ENCODE peak calls at places on chromosome 7, in six cellular contexts. One of them, this sample, is unnamed.

GRCh38 chr7:28200598-28200997 is 20.0 kb upstream of the JAZF1 start:
- DNase-seq in ascending aorta: no peak
- DNase-seq in heart right ventricle: no peak
- DNase-seq in tibial artery: no peak
- DNase-seq in CD8-positive, alpha-beta T cell: no peak
- DNase-seq in osteoblast: no peak
- DNase-seq in this sample: no peak

GRCh38 chr7:3321745-3322144 is 20.7 kb downstream of the SDK1 start:
- DNase-seq in heart right ventricle: no peak
- DNase-seq in ascending aorta: no peak
- DNase-seq in osteoblast: no peak
- DNase-seq in CD8-positive, alpha-beta T cell: no peak
- DNase-seq in tibial artery: no peak
- DNase-seq in this sample: no peak

GRCh38 chr7:15765753-15766152 is 79.3 kb upstream of the MEOX2 start:
- DNase-seq in CD8-positive, alpha-beta T cell: no peak
- DNase-seq in ascending aorta: no peak
- DNase-seq in tibial artery: no peak
- DNase-seq in osteoblast: no peak
- DNase-seq in heart right ventricle: peak; percentile 15
- DNase-seq in this sample: no peak

GRCh38 chr7:116630932-116631449 is 41.0 kb upstream of the MET start:
- DNase-seq in heart right ventricle: peak; percentile 29
- DNase-seq in osteoblast: peak; percentile 88
- DNase-seq in CD8-positive, alpha-beta T cell: no peak
- DNase-seq in ascending aorta: peak; percentile 80
- DNase-seq in tibial artery: peak; percentile 45
- DNase-seq in this sample: no peak

GRCh38 chr7:6167004-6167551 is 105.3 kb downstream of the CYTH3 start:
- DNase-seq in osteoblast: peak; percentile 81
- DNase-seq in tibial artery: no peak
- DNase-seq in heart right ventricle: peak; percentile 58
- DNase-seq in CD8-positive, alpha-beta T cell: no peak
- DNase-seq in ascending aorta: no peak
- DNase-seq in this sample: no peak

GRCh38 chr7:117582219-117582704 is 102.4 kb downstream of the CFTR start:
- DNase-seq in ascending aorta: peak; percentile 78
- DNase-seq in tibial artery: peak; percentile 83
- DNase-seq in osteoblast: no peak
- DNase-seq in heart right ventricle: peak; percentile 57
- DNase-seq in CD8-positive, alpha-beta T cell: no peak
- DNase-seq in this sample: peak; percentile 23

GRCh38 chr7:117803476-117803875 is 69.8 kb downstream of the CTTNBP2 start:
- DNase-seq in heart right ventricle: no peak
- DNase-seq in tibial artery: no peak
- DNase-seq in CD8-positive, alpha-beta T cell: no peak
- DNase-seq in osteoblast: no peak
- DNase-seq in ascending aorta: no peak
- DNase-seq in this sample: no peak

GRCh38 chr7:157597562-157597961 is 260.8 kb downstream of the DNAJB6 start:
- DNase-seq in heart right ventricle: no peak
- DNase-seq in osteoblast: no peak
- DNase-seq in ascending aorta: no peak
- DNase-seq in tibial artery: no peak
- DNase-seq in CD8-positive, alpha-beta T cell: no peak
- DNase-seq in this sample: no peak

GRCh38 chr7:88254721-88255120 is 34.9 kb upstream of the SRI start:
- DNase-seq in osteoblast: peak; percentile 46
- DNase-seq in ascending aorta: no peak
- DNase-seq in CD8-positive, alpha-beta T cell: no peak
- DNase-seq in heart right ventricle: no peak
- DNase-seq in tibial artery: no peak
- DNase-seq in this sample: no peak

GRCh38 chr7:2785071-2785500 is 59.0 kb downstream of the GNA12 start:
- DNase-seq in tibial artery: no peak
- DNase-seq in ascending aorta: no peak
- DNase-seq in heart right ventricle: no peak
- DNase-seq in CD8-positive, alpha-beta T cell: no peak
- DNase-seq in osteoblast: peak; percentile 79
- DNase-seq in this sample: no peak

GRCh38 chr7:45569290-45569685 is 4.9 kb upstream of the ADCY1 start:
- DNase-seq in ascending aorta: no peak
- DNase-seq in heart right ventricle: no peak
- DNase-seq in osteoblast: no peak
- DNase-seq in tibial artery: no peak
- DNase-seq in CD8-positive, alpha-beta T cell: no peak
- DNase-seq in this sample: no peak

GRCh38 chr7:47087866-47088265 is 494.0 kb downstream of the TNS3 start:
- DNase-seq in heart right ventricle: no peak
- DNase-seq in CD8-positive, alpha-beta T cell: no peak
- DNase-seq in tibial artery: no peak
- DNase-seq in osteoblast: peak; percentile 54
- DNase-seq in ascending aorta: no peak
- DNase-seq in this sample: no peak

GRCh38 chr7:128215739-128216138 is 25.3 kb upstream of the LEP start:
- DNase-seq in heart right ventricle: no peak
- DNase-seq in tibial artery: no peak
- DNase-seq in ascending aorta: no peak
- DNase-seq in CD8-positive, alpha-beta T cell: no peak
- DNase-seq in osteoblast: peak; percentile 81
- DNase-seq in this sample: no peak

GRCh38 chr7:120654241-120654640 is 203.7 kb downstream of the TSPAN12 start:
- DNase-seq in heart right ventricle: no peak
- DNase-seq in CD8-positive, alpha-beta T cell: no peak
- DNase-seq in tibial artery: no peak
- DNase-seq in ascending aorta: no peak
- DNase-seq in osteoblast: no peak
- DNase-seq in this sample: no peak

GRCh38 chr7:157712666-157713235 is 375.9 kb downstream of the DNAJB6 start:
- DNase-seq in osteoblast: no peak
- DNase-seq in heart right ventricle: no peak
- DNase-seq in CD8-positive, alpha-beta T cell: no peak
- DNase-seq in ascending aorta: no peak
- DNase-seq in tibial artery: no peak
- DNase-seq in this sample: no peak

GRCh38 chr7:1844956-1845390 is 174.9 kb downstream of the ELFN1 start:
- DNase-seq in heart right ventricle: peak; percentile 7
- DNase-seq in ascending aorta: peak; percentile 56
- DNase-seq in tibial artery: no peak
- DNase-seq in osteoblast: peak; percentile 70
- DNase-seq in CD8-positive, alpha-beta T cell: no peak
- DNase-seq in this sample: no peak

GRCh38 chr7:106053109-106053508 is 59.0 kb downstream of the SYPL1 start:
- DNase-seq in CD8-positive, alpha-beta T cell: no peak
- DNase-seq in ascending aorta: no peak
- DNase-seq in heart right ventricle: no peak
- DNase-seq in osteoblast: no peak
- DNase-seq in tibial artery: no peak
- DNase-seq in this sample: no peak

GRCh38 chr7:5625938-5626337 is 155.5 kb downstream of the RNF216 start:
- DNase-seq in heart right ventricle: no peak
- DNase-seq in osteoblast: peak; percentile 96
- DNase-seq in ascending aorta: no peak
- DNase-seq in tibial artery: no peak
- DNase-seq in CD8-positive, alpha-beta T cell: no peak
- DNase-seq in this sample: no peak

DNA sequence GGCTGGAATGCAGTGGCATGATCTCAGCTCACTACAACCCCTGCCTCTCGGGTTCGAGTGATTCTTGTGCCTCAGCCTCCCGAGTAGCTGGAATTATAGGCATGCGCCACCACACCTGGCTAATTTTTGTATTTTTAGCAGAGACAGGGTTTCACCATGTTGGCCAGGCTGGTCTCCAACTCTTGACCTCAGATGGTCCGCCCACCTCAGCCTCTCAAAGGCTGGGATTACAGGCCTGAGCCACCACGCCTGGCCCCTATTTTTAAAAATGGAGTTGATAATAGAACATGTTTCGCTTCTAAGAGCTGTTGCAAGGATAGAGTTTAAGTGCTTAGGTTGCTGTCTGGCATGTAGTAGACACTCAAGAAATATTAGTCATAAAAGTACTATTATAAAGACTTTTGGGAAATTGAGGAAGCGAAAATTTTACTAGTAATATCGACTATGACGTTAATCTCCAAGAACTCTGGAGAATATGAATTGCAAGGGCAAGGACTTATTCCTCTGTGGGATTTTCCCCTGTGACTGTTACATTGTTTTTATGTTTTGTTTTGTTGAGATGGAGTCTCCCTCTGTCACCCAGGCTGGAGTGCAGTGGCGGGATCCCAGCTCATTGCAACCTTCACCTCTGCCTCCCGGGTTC is 7.9 kb downstream of the GTF2I start:
- DNase-seq in tibial artery: no peak
- DNase-seq in CD8-positive, alpha-beta T cell: no peak
- DNase-seq in osteoblast: no peak
- DNase-seq in ascending aorta: peak; percentile 40
- DNase-seq in heart right ventricle: no peak
- DNase-seq in this sample: no peak
- H3K27ac ChIP-seq in tibial artery: no peak overlapping the region
- H3K27ac ChIP-seq in CD8-positive, alpha-beta T cell: no peak overlapping the region
- H3K27ac ChIP-seq in osteoblast: no peak overlapping the region
- H3K27ac ChIP-seq in ascending aorta: no peak overlapping the region
- H3K27ac ChIP-seq in heart right ventricle: peak overlapping the region; percentile 44
- H3K27ac ChIP-seq in this sample: no peak overlapping the region

DNA sequence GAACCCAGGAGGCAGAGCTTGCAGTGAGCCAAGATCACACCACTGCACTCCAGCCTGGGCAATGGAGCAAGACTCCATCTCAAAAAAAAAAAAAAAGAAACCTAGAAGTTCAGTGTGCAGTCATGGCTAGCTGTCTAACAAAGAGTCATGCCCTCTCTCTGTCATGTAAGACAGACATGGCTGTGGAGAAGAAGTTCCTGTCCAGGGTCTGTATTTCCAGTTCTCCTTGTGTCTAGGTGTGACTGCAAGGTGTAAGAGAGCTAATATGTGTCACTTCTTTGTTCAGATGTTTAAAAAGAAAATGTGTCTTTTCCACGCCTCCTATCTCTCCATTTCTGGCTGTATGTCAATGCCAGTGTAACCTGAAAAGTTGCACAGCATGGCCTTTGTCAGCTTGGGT is 139.5 kb downstream of the NRCAM start:
- DNase-seq in tibial artery: no peak
- DNase-seq in CD8-positive, alpha-beta T cell: no peak
- DNase-seq in ascending aorta: no peak
- DNase-seq in heart right ventricle: no peak
- DNase-seq in osteoblast: no peak
- DNase-seq in this sample: no peak
- H3K27ac ChIP-seq in tibial artery: no peak overlapping the region
- H3K27ac ChIP-seq in CD8-positive, alpha-beta T cell: no peak overlapping the region
- H3K27ac ChIP-seq in ascending aorta: no peak overlapping the region
- H3K27ac ChIP-seq in heart right ventricle: no peak overlapping the region
- H3K27ac ChIP-seq in osteoblast: no peak overlapping the region
- H3K27ac ChIP-seq in this sample: no peak overlapping the region

GRCh38 chr7:151847136-151847535 is 29.8 kb downstream of the PRKAG2 start:
- DNase-seq in CD8-positive, alpha-beta T cell: no peak
- DNase-seq in osteoblast: no peak
- DNase-seq in heart right ventricle: no peak
- DNase-seq in tibial artery: no peak
- DNase-seq in ascending aorta: no peak
- DNase-seq in this sample: no peak

GRCh38 chr7:151845412-151846205 is 31.3 kb downstream of the PRKAG2 start:
- DNase-seq in osteoblast: no peak
- DNase-seq in tibial artery: no peak
- DNase-seq in CD8-positive, alpha-beta T cell: no peak
- DNase-seq in ascending aorta: no peak
- DNase-seq in heart right ventricle: no peak
- DNase-seq in this sample: no peak

GRCh38 chr7:151844080-151844827 is 32.7 kb downstream of the PRKAG2 start:
- DNase-seq in tibial artery: no peak
- DNase-seq in ascending aorta: no peak
- DNase-seq in CD8-positive, alpha-beta T cell: no peak
- DNase-seq in osteoblast: peak; percentile 97
- DNase-seq in heart right ventricle: no peak
- DNase-seq in this sample: no peak

GRCh38 chr7:151843181-151843580 is 33.7 kb downstream of the PRKAG2 start:
- DNase-seq in tibial artery: no peak
- DNase-seq in ascending aorta: no peak
- DNase-seq in osteoblast: no peak
- DNase-seq in heart right ventricle: no peak
- DNase-seq in CD8-positive, alpha-beta T cell: no peak
- DNase-seq in this sample: no peak

DNA sequence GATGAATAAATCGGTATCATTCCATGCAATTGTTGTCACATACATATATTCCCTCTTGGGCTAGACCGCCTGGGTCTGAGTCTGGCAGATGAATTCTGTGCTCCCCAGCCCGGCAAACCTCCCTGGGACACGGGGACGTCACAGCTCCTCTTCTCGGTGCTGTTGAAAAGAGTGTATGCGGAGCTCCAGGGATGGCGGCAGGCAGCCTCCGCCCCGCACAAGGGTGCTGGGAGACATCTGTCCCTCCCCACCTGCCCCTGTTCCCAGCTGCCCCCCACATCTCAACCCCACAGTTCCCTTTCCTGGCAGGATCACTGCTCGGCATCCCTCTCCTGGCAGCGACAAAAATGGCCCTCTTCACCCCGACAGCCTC is 32.1 kb downstream of the PRKAG2 start:
- DNase-seq in tibial artery: no peak
- DNase-seq in heart right ventricle: no peak
- DNase-seq in ascending aorta: no peak
- DNase-seq in CD8-positive, alpha-beta T cell: no peak
- DNase-seq in osteoblast: no peak
- DNase-seq in this sample: no peak
- H3K27ac ChIP-seq in tibial artery: no peak overlapping the region
- H3K27ac ChIP-seq in heart right ventricle: no peak overlapping the region
- H3K27ac ChIP-seq in ascending aorta: no peak overlapping the region
- H3K27ac ChIP-seq in CD8-positive, alpha-beta T cell: no peak overlapping the region
- H3K27ac ChIP-seq in osteoblast: peak overlapping the region; percentile 54
- H3K27ac ChIP-seq in this sample: no peak overlapping the region

GRCh38 chr7:80187727-80188126 is 53.1 kb downstream of the GNAI1 start:
- DNase-seq in osteoblast: no peak
- DNase-seq in heart right ventricle: no peak
- DNase-seq in ascending aorta: no peak
- DNase-seq in CD8-positive, alpha-beta T cell: no peak
- DNase-seq in tibial artery: no peak
- DNase-seq in this sample: no peak

GRCh38 chr7:80189638-80190037 is 55.0 kb downstream of the GNAI1 start:
- DNase-seq in tibial artery: no peak
- DNase-seq in heart right ventricle: no peak
- DNase-seq in ascending aorta: no peak
- DNase-seq in osteoblast: no peak
- DNase-seq in CD8-positive, alpha-beta T cell: no peak
- DNase-seq in this sample: no peak

GRCh38 chr7:80186721-80187120 is 52.1 kb downstream of the GNAI1 start:
- DNase-seq in ascending aorta: no peak
- DNase-seq in tibial artery: no peak
- DNase-seq in CD8-positive, alpha-beta T cell: no peak
- DNase-seq in heart right ventricle: no peak
- DNase-seq in osteoblast: no peak
- DNase-seq in this sample: no peak

GRCh38 chr7:80185571-80185970 is 50.9 kb downstream of the GNAI1 start:
- DNase-seq in ascending aorta: no peak
- DNase-seq in osteoblast: no peak
- DNase-seq in heart right ventricle: no peak
- DNase-seq in tibial artery: no peak
- DNase-seq in CD8-positive, alpha-beta T cell: no peak
- DNase-seq in this sample: no peak

DNA sequence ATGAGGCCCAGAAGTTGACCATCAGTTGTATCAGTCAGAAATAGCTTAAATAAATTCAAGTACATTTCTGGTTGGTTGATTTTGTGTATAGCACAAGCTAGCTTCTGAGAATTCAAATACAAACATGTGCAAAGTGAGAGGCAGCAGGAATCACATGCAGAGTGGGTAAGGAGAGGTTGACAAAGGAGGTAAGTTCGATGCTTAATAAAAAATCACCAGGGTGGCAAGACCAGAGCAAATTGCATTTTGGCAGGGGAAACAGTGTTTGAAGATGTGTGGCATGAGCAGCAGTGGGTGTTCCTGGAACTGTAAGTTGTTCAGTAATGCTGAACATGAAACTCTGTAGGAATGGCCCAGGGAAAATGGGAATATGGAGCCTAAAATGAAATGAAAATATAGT is 52.6 kb downstream of the GNAI1 start:
- DNase-seq in CD8-positive, alpha-beta T cell: no peak
- DNase-seq in tibial artery: no peak
- DNase-seq in heart right ventricle: no peak
- DNase-seq in ascending aorta: no peak
- DNase-seq in osteoblast: no peak
- DNase-seq in this sample: no peak
- H3K27ac ChIP-seq in CD8-positive, alpha-beta T cell: no peak overlapping the region
- H3K27ac ChIP-seq in tibial artery: peak overlapping the region; percentile 40
- H3K27ac ChIP-seq in heart right ventricle: no peak overlapping the region
- H3K27ac ChIP-seq in ascending aorta: no peak overlapping the region
- H3K27ac ChIP-seq in osteoblast: no peak overlapping the region
- H3K27ac ChIP-seq in this sample: no peak overlapping the region